ENCODE peak calls at places on chromosomes 16 and 17, in six cellular contexts. One of them, this sample, is unnamed.

GRCh38 chr17:72634621-72635020 is 457.9 kb downstream of the SLC39A11 start:
- DNase-seq in breast epithelium: no peak
- DNase-seq in IMR-90: no peak
- DNase-seq in adrenal gland: no peak
- DNase-seq in uterus: no peak
- DNase-seq in body of pancreas: no peak
- DNase-seq in this sample: no peak

GRCh38 chr17:79792371-79792871 is 4.5 kb downstream of the CBX8 start:
- DNase-seq in breast epithelium: no peak
- DNase-seq in body of pancreas: no peak
- DNase-seq in uterus: no peak
- DNase-seq in IMR-90: no peak
- DNase-seq in adrenal gland: no peak
- DNase-seq in this sample: no peak

GRCh38 chr17:74750327-74751069 is 2.1 kb downstream of the NHERF1 start:
- DNase-seq in body of pancreas: peak
- DNase-seq in uterus: no peak
- DNase-seq in adrenal gland: peak
- DNase-seq in breast epithelium: peak
- DNase-seq in IMR-90: no peak
- DNase-seq in this sample: no peak

GRCh38 chr17:1054656-1055055 is 57.7 kb downstream of the TIMM22 start:
- DNase-seq in uterus: no peak
- DNase-seq in IMR-90: no peak
- DNase-seq in body of pancreas: no peak
- DNase-seq in breast epithelium: no peak
- DNase-seq in adrenal gland: no peak
- DNase-seq in this sample: peak

GRCh38 chr17:12958786-12959185 is 59.0 kb downstream of the ELAC2 start:
- DNase-seq in body of pancreas: no peak
- DNase-seq in adrenal gland: no peak
- DNase-seq in uterus: no peak
- DNase-seq in breast epithelium: no peak
- DNase-seq in IMR-90: peak
- DNase-seq in this sample: no peak

GRCh38 chr17:75571197-75571884 is 16.3 kb upstream of the MYO15B start:
- DNase-seq in IMR-90: peak
- DNase-seq in uterus: no peak
- DNase-seq in breast epithelium: no peak
- DNase-seq in adrenal gland: peak
- DNase-seq in body of pancreas: no peak
- DNase-seq in this sample: no peak

GRCh38 chr17:77318491-77319210 is 177.9 kb downstream of the SEC14L1 start:
- DNase-seq in adrenal gland: peak
- DNase-seq in uterus: no peak
- DNase-seq in breast epithelium: no peak
- DNase-seq in body of pancreas: no peak
- DNase-seq in IMR-90: peak
- DNase-seq in this sample: no peak

GRCh38 chr17:37191219-37191618 is 184.6 kb upstream of the C17orf78 start:
- DNase-seq in adrenal gland: no peak
- DNase-seq in body of pancreas: no peak
- DNase-seq in IMR-90: peak
- DNase-seq in breast epithelium: no peak
- DNase-seq in uterus: no peak
- DNase-seq in this sample: no peak

GRCh38 chr17:74303300-74303699 is 22.7 kb upstream of the KIF19 start:
- DNase-seq in IMR-90: no peak
- DNase-seq in body of pancreas: no peak
- DNase-seq in breast epithelium: no peak
- DNase-seq in adrenal gland: no peak
- DNase-seq in uterus: no peak
- DNase-seq in this sample: no peak

GRCh38 chr17:62790554-62790953 is 17.6 kb downstream of the MARCHF10 start:
- DNase-seq in uterus: no peak
- DNase-seq in IMR-90: peak
- DNase-seq in body of pancreas: no peak
- DNase-seq in adrenal gland: no peak
- DNase-seq in breast epithelium: no peak
- DNase-seq in this sample: no peak

GRCh38 chr17:19378416-19379293 is at the start of gene MAPK7:
- DNase-seq in body of pancreas: peak
- DNase-seq in adrenal gland: peak
- DNase-seq in breast epithelium: no peak
- DNase-seq in IMR-90: no peak
- DNase-seq in uterus: peak
- DNase-seq in this sample: no peak

GRCh38 chr17:68849673-68850260 is 105.4 kb downstream of the ABCA8 start:
- DNase-seq in IMR-90: no peak
- DNase-seq in adrenal gland: no peak
- DNase-seq in body of pancreas: no peak
- DNase-seq in breast epithelium: no peak
- DNase-seq in uterus: no peak
- DNase-seq in this sample: no peak

GRCh38 chr17:12256380-12256995 is 235.8 kb downstream of the MAP2K4 start:
- DNase-seq in breast epithelium: no peak
- DNase-seq in IMR-90: peak
- DNase-seq in uterus: peak
- DNase-seq in body of pancreas: peak
- DNase-seq in adrenal gland: peak
- DNase-seq in this sample: no peak

DNA sequence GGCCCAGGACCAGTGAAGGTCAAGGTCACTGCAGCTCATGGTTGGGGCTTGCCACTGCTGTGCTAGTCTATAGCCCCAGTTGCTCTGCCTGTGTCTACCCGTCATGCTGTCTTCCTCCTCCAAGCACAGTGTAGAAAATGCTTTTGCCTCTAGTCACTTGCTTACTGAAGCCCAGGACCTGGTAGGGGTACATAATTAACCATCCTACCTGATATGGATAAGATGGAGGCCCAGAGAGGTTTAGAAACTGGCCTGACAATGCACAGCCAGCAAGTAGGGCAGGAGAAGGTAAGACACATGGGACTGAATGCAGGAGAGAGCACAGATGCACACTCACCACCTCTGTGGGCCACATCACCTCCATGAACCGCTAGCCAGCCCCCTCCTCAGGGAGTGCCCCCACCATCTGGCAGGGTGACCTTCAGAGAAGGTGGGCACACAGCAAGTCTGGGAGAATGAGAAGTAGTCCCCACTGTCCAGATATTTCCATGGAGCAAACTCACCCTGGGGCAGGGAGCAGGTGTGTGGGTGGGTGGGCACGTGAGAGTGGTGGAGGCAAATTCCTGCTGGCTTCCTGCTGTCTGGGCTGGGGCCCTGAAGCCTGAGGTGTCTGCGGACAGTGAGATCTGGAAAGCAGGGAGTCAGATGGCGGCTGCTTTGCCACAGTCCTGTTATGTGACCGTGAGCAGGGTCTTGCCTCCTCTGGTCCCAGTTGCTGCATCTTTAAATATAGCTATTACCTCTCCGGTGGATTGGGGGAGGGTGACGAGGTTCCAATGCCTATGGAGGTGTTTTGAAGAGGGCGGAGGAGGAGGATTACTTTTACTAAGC is 1.0 kb downstream of the CX3CL1 start:
- DNase-seq in body of pancreas: no peak
- DNase-seq in IMR-90: no peak
- DNase-seq in breast epithelium: peak
- DNase-seq in adrenal gland: no peak
- DNase-seq in uterus: no peak
- DNase-seq in this sample: no peak
- H3K27ac ChIP-seq in body of pancreas: peak
- H3K27ac ChIP-seq in IMR-90: no peak
- H3K27ac ChIP-seq in breast epithelium: peak
- H3K27ac ChIP-seq in adrenal gland: no peak
- H3K27ac ChIP-seq in uterus: peak
- H3K27ac ChIP-seq in this sample: peak

GRCh38 chr17:82940226-82941020 is 100.6 kb upstream of the ZNF750 start:
- DNase-seq in IMR-90: no peak
- DNase-seq in body of pancreas: peak
- DNase-seq in adrenal gland: no peak
- DNase-seq in breast epithelium: no peak
- DNase-seq in uterus: peak
- DNase-seq in this sample: peak
- H3K27ac ChIP-seq in IMR-90: no peak
- H3K27ac ChIP-seq in body of pancreas: no peak
- H3K27ac ChIP-seq in adrenal gland: no peak
- H3K27ac ChIP-seq in breast epithelium: no peak
- H3K27ac ChIP-seq in uterus: no peak
- H3K27ac ChIP-seq in this sample: no peak

GRCh38 chr16:69773255-69773947 is 11.3 kb downstream of the WWP2 start:
- DNase-seq in adrenal gland: no peak
- DNase-seq in uterus: no peak
- DNase-seq in body of pancreas: no peak
- DNase-seq in IMR-90: no peak
- DNase-seq in breast epithelium: no peak
- DNase-seq in this sample: no peak
- H3K27ac ChIP-seq in adrenal gland: no peak
- H3K27ac ChIP-seq in uterus: no peak
- H3K27ac ChIP-seq in body of pancreas: no peak
- H3K27ac ChIP-seq in IMR-90: no peak
- H3K27ac ChIP-seq in breast epithelium: no peak
- H3K27ac ChIP-seq in this sample: no peak

DNA sequence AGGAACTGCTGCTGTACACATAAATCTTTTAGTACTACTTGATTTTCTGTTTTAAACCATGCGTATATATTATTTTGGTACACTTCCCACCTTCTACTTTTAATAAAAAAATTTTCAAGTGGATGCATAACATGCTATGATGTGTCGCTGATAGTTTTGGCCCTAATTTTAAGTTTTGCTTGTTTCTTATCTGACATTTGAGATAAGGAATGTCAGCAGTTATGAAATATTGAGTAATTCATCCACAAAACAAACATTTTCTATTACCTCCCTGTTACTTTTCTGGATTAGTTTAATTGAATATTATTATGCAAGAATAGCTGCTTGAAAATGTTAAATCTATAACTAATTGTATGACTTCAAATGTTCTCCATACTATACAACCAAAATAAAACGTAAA is 35.8 kb downstream of the N4BP1 start:
- DNase-seq in uterus: no peak
- DNase-seq in breast epithelium: no peak
- DNase-seq in IMR-90: no peak
- DNase-seq in adrenal gland: no peak
- DNase-seq in body of pancreas: no peak
- DNase-seq in this sample: no peak
- H3K27ac ChIP-seq in uterus: no peak
- H3K27ac ChIP-seq in breast epithelium: no peak
- H3K27ac ChIP-seq in IMR-90: no peak
- H3K27ac ChIP-seq in adrenal gland: no peak
- H3K27ac ChIP-seq in body of pancreas: no peak
- H3K27ac ChIP-seq in this sample: no peak

GRCh38 chr17:59346341-59346740 is 14.9 kb downstream of the YPEL2 start:
- DNase-seq in breast epithelium: no peak
- DNase-seq in uterus: no peak
- DNase-seq in body of pancreas: no peak
- DNase-seq in IMR-90: no peak
- DNase-seq in adrenal gland: no peak
- DNase-seq in this sample: no peak

GRCh38 chr17:59337741-59338299 is 6.4 kb downstream of the YPEL2 start:
- DNase-seq in uterus: no peak
- DNase-seq in breast epithelium: no peak
- DNase-seq in adrenal gland: no peak
- DNase-seq in IMR-90: no peak
- DNase-seq in body of pancreas: no peak
- DNase-seq in this sample: no peak

GRCh38 chr17:59342681-59343127 is 11.2 kb downstream of the YPEL2 start:
- DNase-seq in breast epithelium: no peak
- DNase-seq in body of pancreas: no peak
- DNase-seq in uterus: no peak
- DNase-seq in adrenal gland: no peak
- DNase-seq in IMR-90: no peak
- DNase-seq in this sample: no peak

GRCh38 chr17:59345476-59345875 is 14.0 kb downstream of the YPEL2 start:
- DNase-seq in IMR-90: no peak
- DNase-seq in adrenal gland: no peak
- DNase-seq in breast epithelium: no peak
- DNase-seq in uterus: no peak
- DNase-seq in body of pancreas: no peak
- DNase-seq in this sample: no peak

GRCh38 chr17:59341922-59342321 is 10.5 kb downstream of the YPEL2 start:
- DNase-seq in breast epithelium: no peak
- DNase-seq in body of pancreas: no peak
- DNase-seq in adrenal gland: no peak
- DNase-seq in IMR-90: no peak
- DNase-seq in uterus: no peak
- DNase-seq in this sample: no peak
- H3K27ac ChIP-seq in breast epithelium: no peak
- H3K27ac ChIP-seq in body of pancreas: no peak
- H3K27ac ChIP-seq in adrenal gland: no peak
- H3K27ac ChIP-seq in IMR-90: no peak
- H3K27ac ChIP-seq in uterus: no peak
- H3K27ac ChIP-seq in this sample: no peak

DNA sequence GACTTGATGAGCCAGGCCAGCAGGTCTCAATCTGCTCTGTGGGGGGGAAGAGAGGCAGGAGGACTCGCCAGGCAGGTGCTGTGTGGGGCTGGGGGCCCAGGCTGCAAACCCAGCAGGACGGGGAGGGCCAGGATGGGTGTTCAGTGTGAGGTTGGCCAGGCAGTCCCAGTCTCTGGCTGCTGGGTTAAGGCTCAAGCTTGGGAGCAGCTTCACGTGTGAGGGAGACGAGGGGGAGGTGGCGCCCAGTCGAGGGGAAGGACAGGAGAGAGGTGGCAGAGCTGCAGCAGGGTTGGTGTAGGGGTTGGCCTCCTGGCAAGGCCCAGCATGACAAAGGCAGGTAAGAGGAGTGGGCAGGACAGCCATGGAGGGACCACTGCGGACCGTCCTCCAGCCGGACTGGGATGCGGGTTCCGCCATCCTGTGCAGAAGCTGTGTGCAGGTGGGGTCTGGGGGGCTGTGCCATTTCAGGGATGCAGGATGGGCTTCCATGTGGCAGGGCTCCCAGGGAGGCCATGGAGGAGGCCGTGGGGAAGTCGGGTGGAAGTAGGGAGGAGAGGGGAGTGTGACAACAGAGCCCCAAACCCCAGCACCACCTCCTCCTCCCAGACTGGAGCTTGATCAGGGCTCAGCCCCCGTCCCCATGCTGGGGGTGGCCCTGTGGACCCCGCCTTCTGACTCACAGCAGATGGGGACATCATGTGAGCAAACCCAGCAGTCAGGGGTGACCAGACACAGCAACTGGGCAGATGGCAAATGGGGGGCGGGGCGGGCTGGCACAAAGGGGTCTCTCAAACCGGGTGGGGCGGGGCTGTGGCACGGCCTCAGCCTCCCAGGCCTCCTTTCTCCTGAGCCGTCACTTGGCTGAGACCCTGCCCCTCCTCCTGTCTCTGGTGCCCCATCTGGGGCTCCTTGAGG is 2.8 kb downstream of the ADGRG1 start:
- DNase-seq in adrenal gland: no peak
- DNase-seq in body of pancreas: no peak
- DNase-seq in uterus: no peak
- DNase-seq in IMR-90: no peak
- DNase-seq in breast epithelium: no peak
- DNase-seq in this sample: peak
- H3K27ac ChIP-seq in adrenal gland: no peak
- H3K27ac ChIP-seq in body of pancreas: no peak
- H3K27ac ChIP-seq in uterus: peak
- H3K27ac ChIP-seq in IMR-90: no peak
- H3K27ac ChIP-seq in breast epithelium: peak
- H3K27ac ChIP-seq in this sample: peak

GRCh38 chr16:12090162-12090552 is 113.6 kb downstream of the SNX29 start:
- DNase-seq in IMR-90: no peak
- DNase-seq in breast epithelium: no peak
- DNase-seq in uterus: no peak
- DNase-seq in body of pancreas: no peak
- DNase-seq in adrenal gland: no peak
- DNase-seq in this sample: no peak
- H3K27ac ChIP-seq in IMR-90: no peak
- H3K27ac ChIP-seq in breast epithelium: no peak
- H3K27ac ChIP-seq in uterus: no peak
- H3K27ac ChIP-seq in body of pancreas: no peak
- H3K27ac ChIP-seq in adrenal gland: no peak
- H3K27ac ChIP-seq in this sample: no peak

This sample was measured in dorsolateral prefrontal cortex.